ENCODE peak calls at places on chromosomes 16 and 17, in nine cellular contexts. T, R, Z, D, M, W, A, Y and E are unnamed samples.

GRCh38 chr16:81526199-81526598 is 81.6 kb downstream of the CMIP start:
- DNase-seq in Y (no peak), W (no peak), Z (no peak), M (no peak), D (no peak), T (no peak), R (no peak), A (peak), E (peak)

GRCh38 chr16:51971184-51971583 is 575.8 kb downstream of the TOX3 start:
- DNase-seq in Z (no peak), M (no peak), W (no peak), R (no peak), Y (peak), A (peak), D (no peak), T (peak), E (peak)

GRCh38 chr16:10923650-10924214 is 18.5 kb downstream of the DEXI start:
- DNase-seq in M (peak), R (no peak), A (no peak), W (peak), Z (no peak), T (no peak), D (no peak), Y (no peak), E (peak)

GRCh38 chr16:12315330-12316138 is 339.0 kb downstream of the SNX29 start:
- DNase-seq in Y (no peak), M (no peak), A (no peak), R (no peak), W (no peak), Z (no peak), T (no peak), D (no peak), E (no peak)

GRCh38 chr17:34382586-34383224 is 19.7 kb upstream of the CCL1 start:
- DNase-seq in D (no peak), T (no peak), Z (no peak), Y (peak), W (no peak), M (no peak), R (no peak), A (no peak), E (no peak)

GRCh38 chr16:83116274-83116892 is 489.6 kb downstream of the CDH13 start:
- DNase-seq in Y (no peak), Z (no peak), M (no peak), D (no peak), T (peak), A (no peak), R (no peak), W (no peak), E (peak)

GRCh38 chr17:77602062-77602746 is 356.3 kb upstream of the TNRC6C start:
- DNase-seq in Y (peak), D (peak), T (peak), M (peak), W (peak), A (peak), Z (no peak), R (peak), E (peak)

GRCh38 chr16:82638095-82638798 is 11.5 kb downstream of the CDH13 start:
- DNase-seq in W (no peak), M (no peak), Y (peak), D (peak), A (peak), Z (no peak), R (no peak), T (peak), E (peak)

GRCh38 chr16:30371248-30371816 is 1.0 kb upstream of the TBC1D10B start:
- DNase-seq in D (no peak), M (no peak), T (no peak), Z (no peak), Y (no peak), W (no peak), A (no peak), R (no peak), E (no peak)

GRCh38 chr16:88359008-88359407 is 23.8 kb upstream of the ZNF469 start:
- DNase-seq in W (no peak), M (no peak), A (no peak), Y (no peak), R (no peak), D (no peak), T (no peak), Z (no peak), E (no peak)

GRCh38 chr16:29684671-29685070 is 5.7 kb downstream of the QPRT start:
- DNase-seq in M (no peak), R (no peak), Z (no peak), Y (no peak), D (no peak), W (no peak), A (no peak), T (no peak), E (no peak)

GRCh38 chr17:60916043-60916442 is 238.4 kb downstream of the BCAS3 start:
- DNase-seq in T (no peak), M (no peak), Y (no peak), W (no peak), D (no peak), R (no peak), Z (no peak), A (no peak), E (no peak)

GRCh38 chr17:2250140-2251095 is 53.2 kb downstream of the SMG6 start:
- DNase-seq in Y (no peak), W (no peak), T (no peak), A (peak), R (no peak), D (no peak), M (no peak), Z (no peak), E (no peak)

GRCh38 chr17:59561042-59561441 is 4.4 kb upstream of the DHX40 start:
- DNase-seq in R (no peak), D (no peak), Z (no peak), M (no peak), A (peak), Y (peak), W (no peak), T (peak), E (peak)

GRCh38 chr17:44909681-44910144 is 5.6 kb downstream of the GFAP start:
- DNase-seq in Z (peak), M (no peak), D (no peak), T (peak), Y (peak), R (peak), W (no peak), A (peak), E (peak)

GRCh38 chr16:9322735-9323134 is 231.3 kb downstream of the HAPSTR1 start:
- DNase-seq in Y (no peak), A (no peak), R (no peak), W (no peak), T (no peak), M (no peak), Z (no peak), D (no peak), E (no peak)

GRCh38 chr16:4787068-4787467 is 1.1 kb downstream of the SEPTIN12 start:
- DNase-seq in T (no peak), Y (no peak), W (no peak), D (no peak), M (no peak), A (no peak), R (no peak), Z (no peak), E (no peak)

GRCh38 chr16:12900599-12901203 is 697 bp upstream of the SHISA9 start:
- DNase-seq in Z (no peak), T (no peak), R (no peak), W (no peak), Y (no peak), M (no peak), A (no peak), D (no peak), E (no peak)

GRCh38 chr17:51355314-51356083 is 95.2 kb downstream of the UTP18 start:
- DNase-seq in W (no peak), D (no peak), M (no peak), Y (no peak), T (no peak), A (no peak), Z (no peak), R (no peak), E (peak)

GRCh38 chr17:80791758-80792284 is 199.8 kb upstream of the CHMP6 start:
- DNase-seq in R (peak), M (peak), D (peak), Z (peak), A (peak), T (peak), W (peak), Y (peak), E (peak)

GRCh38 chr17:41101586-41102259 is at the start of gene KRTAP4-16:
- DNase-seq in R (no peak), A (no peak), W (no peak), T (no peak), Y (no peak), D (no peak), M (no peak), Z (no peak), E (no peak)

GRCh38 chr17:49249292-49249794 is 18.8 kb upstream of the PHOSPHO1 start:
- DNase-seq in W (no peak), R (no peak), Z (no peak), D (no peak), Y (peak), M (no peak), T (peak), A (no peak), E (peak)

GRCh38 chr17:8766731-8767130 is 8.4 kb upstream of the SPDYE4 start:
- DNase-seq in A (no peak), Z (no peak), Y (no peak), T (no peak), W (no peak), M (no peak), D (no peak), R (no peak), E (peak)

GRCh38 chr17:79651751-79652150 is 40.9 kb upstream of the RBFOX3 start:
- DNase-seq in R (no peak), M (no peak), D (no peak), A (no peak), Y (no peak), T (no peak), W (no peak), Z (no peak), E (no peak)

GRCh38 chr17:82858376-82859126 is 18.7 kb upstream of the ZNF750 start:
- DNase-seq in Z (no peak), R (no peak), A (no peak), T (no peak), M (no peak), Y (no peak), D (no peak), W (no peak), E (no peak)

GRCh38 chr16:87336850-87337240 is 19.7 kb upstream of the C16orf95 start:
- DNase-seq in Z (no peak), R (no peak), Y (no peak), D (no peak), A (no peak), W (no peak), M (no peak), T (no peak), E (no peak)

GRCh38 chr16:84360170-84360569 is 8.2 kb upstream of the ATP2C2 start:
- DNase-seq in R (no peak), W (no peak), T (no peak), Y (no peak), A (peak), D (no peak), M (no peak), Z (no peak), E (no peak)

GRCh38 chr16:64846966-64847365 is 274.9 kb downstream of the CDH11 start:
- DNase-seq in D (no peak), Z (no peak), W (no peak), M (no peak), A (no peak), T (no peak), R (no peak), Y (no peak), E (no peak)

GRCh38 chr17:29549169-29549935 is 17.5 kb downstream of the ABHD15 start:
- DNase-seq in R (no peak), W (no peak), T (peak), M (no peak), D (no peak), Y (peak), A (peak), Z (no peak), E (peak)

DNA sequence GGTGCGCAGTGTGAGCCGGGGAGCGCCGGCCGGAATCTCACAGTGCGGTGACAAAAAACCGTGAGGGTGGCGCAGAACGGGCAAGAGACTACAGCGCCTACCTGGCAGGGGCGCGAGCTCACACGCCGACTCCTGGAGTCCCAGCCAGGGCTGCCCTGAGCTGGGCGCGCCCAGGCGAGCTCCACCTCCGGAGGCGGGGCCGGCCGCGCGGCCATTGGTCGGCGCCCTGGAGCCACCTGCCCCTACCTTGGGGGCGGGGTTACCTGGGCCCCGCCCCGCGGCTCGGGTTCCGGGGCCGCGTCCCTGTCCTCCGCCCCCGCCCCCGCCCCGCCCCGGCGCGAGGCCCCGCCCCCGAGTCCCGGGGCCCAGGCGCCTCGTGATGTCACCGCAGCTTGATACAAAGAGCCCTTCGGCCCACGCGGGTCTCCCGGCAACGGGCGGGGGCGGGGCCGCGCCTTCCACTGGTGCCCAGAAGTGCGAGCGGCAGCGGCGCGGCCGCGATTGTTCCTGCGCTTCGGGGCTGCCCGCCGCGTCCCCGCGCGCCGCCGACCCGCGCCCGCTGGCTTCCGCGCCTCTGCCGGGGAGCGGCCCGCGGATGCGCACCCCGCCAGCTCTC is 96.3 kb downstream of the RAB11FIP4 start:
- DNase-seq in A (peak), T (no peak), R (no peak), D (no peak), W (peak), Y (peak), M (peak), Z (no peak), E (peak)
- H3K4me3 ChIP-seq in A (peak), T (no peak), R (peak), D (peak), W (peak), Y (peak), M (peak), Z (peak), E (no peak)

GRCh38 chr17:15260376-15261062 is 4.6 kb downstream of the PMP22 start:
- DNase-seq in Y (peak), M (peak), W (peak), D (peak), A (peak), T (peak), R (peak), Z (peak), E (peak)

GRCh38 chr17:15262291-15263205 is 2.6 kb downstream of the PMP22 start:
- DNase-seq in A (peak), M (peak), Y (peak), R (peak), Z (peak), T (peak), D (peak), W (peak), E (peak)

GRCh38 chr17:15263206-15263579 is 1.9 kb downstream of the PMP22 start:
- DNase-seq in T (peak), A (peak), M (peak), Z (peak), W (peak), Y (peak), D (no peak), R (peak), E (peak)

GRCh38 chr17:15261818-15262290 is 3.3 kb downstream of the PMP22 start:
- DNase-seq in Y (peak), Z (no peak), W (no peak), M (no peak), A (no peak), R (no peak), T (peak), D (no peak), E (peak)

DNA sequence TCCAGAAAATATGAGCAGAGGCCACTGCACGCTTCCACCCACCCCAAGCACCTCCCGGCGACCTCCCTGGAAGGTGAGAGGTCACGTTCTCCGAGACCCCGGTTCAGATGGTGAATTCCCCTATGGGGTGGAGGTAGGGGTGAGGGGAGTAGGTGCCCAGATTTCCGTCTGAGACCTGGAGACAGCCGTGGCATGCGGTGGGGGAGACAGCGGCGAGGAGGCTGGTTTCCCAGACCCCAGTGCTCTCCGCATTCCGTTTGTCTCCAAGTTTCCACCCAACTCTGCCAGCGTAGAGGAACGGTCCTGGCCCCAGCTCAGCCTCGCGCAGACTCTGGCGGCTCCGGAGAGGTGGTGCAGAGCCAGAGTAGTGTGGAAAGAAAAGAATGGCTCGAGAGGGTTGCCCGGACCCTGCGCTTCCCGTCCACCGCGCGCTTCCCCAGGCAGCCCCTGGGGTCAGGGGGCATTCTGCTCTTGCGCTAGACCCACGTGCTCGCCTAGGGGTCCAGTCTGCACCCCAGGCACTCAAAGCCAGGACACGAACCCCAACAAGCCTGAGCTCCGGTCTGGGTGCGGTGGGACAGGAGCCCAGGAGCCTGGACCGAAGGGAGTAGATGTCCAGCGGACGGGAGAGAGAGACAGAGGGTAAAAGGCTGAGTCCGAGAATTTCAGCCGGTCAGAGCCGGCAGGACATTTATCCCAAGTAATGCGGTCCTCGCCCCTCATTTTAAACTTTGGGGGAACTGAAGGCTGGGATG is 3.9 kb downstream of the PMP22 start:
- DNase-seq in Y (peak), Z (no peak), R (no peak), A (peak), W (no peak), M (no peak), T (peak), D (no peak), E (peak)
- TF ChIP-seq CTCF in Y (peak), Z (peak), R (no peak), A (peak), W (no peak), M (peak), T (peak), D (no peak), E (peak)

DNA sequence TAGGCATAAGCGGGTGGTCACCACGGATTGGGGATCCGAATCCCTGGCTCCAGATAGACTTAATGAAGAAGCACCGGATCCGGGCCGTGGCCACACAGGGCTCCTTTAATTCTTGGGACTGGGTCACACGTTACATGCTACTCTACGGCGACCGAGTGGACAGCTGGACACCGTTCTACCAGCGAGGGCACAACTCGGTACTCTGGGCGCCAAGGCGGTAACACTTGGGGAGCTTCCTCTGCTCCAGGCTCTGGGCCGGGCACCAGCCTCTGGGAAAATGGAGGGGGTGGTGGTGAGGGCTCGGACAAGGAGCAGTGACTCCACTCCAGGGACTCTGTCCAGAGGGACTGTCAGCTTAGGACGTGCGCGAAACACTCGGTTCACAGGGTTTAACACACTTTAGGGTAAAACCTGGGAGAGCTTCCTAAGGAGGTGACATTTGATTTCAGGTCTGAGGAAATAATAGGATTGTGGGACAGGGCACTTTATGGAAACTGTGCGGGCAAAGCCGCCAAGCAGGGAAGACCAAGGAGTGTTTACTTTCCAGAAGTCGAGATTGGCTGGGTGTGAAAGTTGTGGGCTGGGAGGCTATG is 1.8 kb downstream of the CNTNAP1 start:
- DNase-seq in Y (no peak), M (no peak), A (no peak), W (no peak), D (no peak), Z (no peak), R (no peak), T (no peak), E (no peak)
- H3K4me3 ChIP-seq in Y (peak), M (peak), A (peak), W (peak), D (no peak), Z (peak), R (peak), T (peak), E (no peak)

GRCh38 chr16:68843482-68844210 is at the start of gene TANGO6:
- DNase-seq in W (peak), T (peak), Y (peak), M (peak), A (peak), D (peak), R (peak), Z (no peak), E (peak)
- TF ChIP-seq CTCF in W (no peak), T (peak), Y (peak), M (no peak), A (peak), D (peak), R (peak), Z (peak), E (peak)

DNA sequence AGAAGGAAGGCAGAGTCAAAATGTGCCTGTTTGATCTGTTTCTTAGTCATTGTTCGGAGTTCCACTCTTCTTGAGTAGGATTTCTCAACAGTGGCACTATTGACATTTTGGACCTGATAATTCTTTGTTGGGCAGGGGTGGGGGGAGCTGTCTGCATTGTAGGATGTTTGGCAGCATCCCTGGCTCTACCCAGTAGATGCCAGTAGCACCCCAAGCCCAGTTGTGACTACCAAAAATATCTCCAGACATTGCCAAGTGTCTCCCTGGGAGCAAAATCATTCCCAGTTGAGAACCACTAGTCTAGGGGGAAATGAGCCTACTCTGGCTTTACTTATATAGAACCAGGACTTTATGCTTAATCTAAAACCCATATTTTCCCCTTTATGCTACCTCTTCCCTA is 1.1 kb upstream of the GFOD2 start:
- DNase-seq in M (no peak), D (no peak), Z (no peak), Y (peak), T (no peak), R (no peak), W (no peak), A (no peak), E (no peak)
- H3K4me3 ChIP-seq in M (peak), D (peak), Z (peak), Y (peak), T (peak), R (no peak), W (peak), A (peak), E (peak)